ENCODE peak calls at places on chromosomes 7 and 10, in four cellular contexts. One of them, this sample, is unnamed.

GRCh38 chr10:110356628-110357245 is 52.0 kb upstream of the SMNDC1 start:
- DNase-seq in transverse colon: peak; percentile 80
- DNase-seq in neural progenitor cell: no peak
- DNase-seq in GM12865: peak; percentile 99
- DNase-seq in this sample: peak; percentile 61

GRCh38 chr7:55554055-55554454 is 18.2 kb downstream of the VOPP1 start:
- DNase-seq in transverse colon: no peak
- DNase-seq in neural progenitor cell: no peak
- DNase-seq in GM12865: no peak
- DNase-seq in this sample: no peak

GRCh38 chr10:65346466-65346865 is 1579.4 kb upstream of the LRRTM3 start:
- DNase-seq in transverse colon: no peak
- DNase-seq in neural progenitor cell: no peak
- DNase-seq in GM12865: no peak
- DNase-seq in this sample: no peak

GRCh38 chr7:151375530-151376217 is 34.1 kb downstream of the NUB1 start:
- DNase-seq in transverse colon: no peak
- DNase-seq in neural progenitor cell: no peak
- DNase-seq in GM12865: no peak
- DNase-seq in this sample: no peak

GRCh38 chr10:33643042-33643441 is 308.6 kb upstream of the NRP1 start:
- DNase-seq in transverse colon: no peak
- DNase-seq in neural progenitor cell: no peak
- DNase-seq in GM12865: no peak
- DNase-seq in this sample: no peak

GRCh38 chr7:157787275-157787701 is 450.5 kb downstream of the DNAJB6 start:
- DNase-seq in transverse colon: no peak
- DNase-seq in neural progenitor cell: no peak
- DNase-seq in GM12865: no peak
- DNase-seq in this sample: no peak

GRCh38 chr10:25017661-25018060 is 1.2 kb downstream of the THNSL1 start:
- DNase-seq in transverse colon: no peak
- DNase-seq in neural progenitor cell: no peak
- DNase-seq in GM12865: no peak
- DNase-seq in this sample: no peak

GRCh38 chr10:122525788-122526187 is 34.8 kb upstream of the DMBT1 start:
- DNase-seq in transverse colon: peak; percentile 60
- DNase-seq in neural progenitor cell: no peak
- DNase-seq in GM12865: no peak
- DNase-seq in this sample: peak; percentile 57

GRCh38 chr7:112481833-112482669 is 1.3 kb downstream of the LSMEM1 start:
- DNase-seq in transverse colon: peak; percentile 29
- DNase-seq in neural progenitor cell: no peak
- DNase-seq in GM12865: no peak
- DNase-seq in this sample: peak; percentile 41

GRCh38 chr10:119305860-119306513 is 98.6 kb downstream of the GRK5 start:
- DNase-seq in transverse colon: peak; percentile 72
- DNase-seq in neural progenitor cell: no peak
- DNase-seq in GM12865: peak; percentile 90
- DNase-seq in this sample: peak; percentile 8

GRCh38 chr7:66697451-66698438 is 42.8 kb upstream of the RABGEF1 start:
- DNase-seq in transverse colon: no peak
- DNase-seq in neural progenitor cell: peak; percentile 33
- DNase-seq in GM12865: no peak
- DNase-seq in this sample: no peak

GRCh38 chr7:106329971-106330733 is 45.4 kb upstream of the NAMPT start:
- DNase-seq in transverse colon: no peak
- DNase-seq in neural progenitor cell: no peak
- DNase-seq in GM12865: no peak
- DNase-seq in this sample: peak; percentile 11

GRCh38 chr7:84339306-84339705 is 144.7 kb upstream of the SEMA3A start:
- DNase-seq in transverse colon: no peak
- DNase-seq in neural progenitor cell: no peak
- DNase-seq in GM12865: peak; percentile 8
- DNase-seq in this sample: no peak

GRCh38 chr7:67788689-67789088 is 792.1 kb downstream of the TYW1 start:
- DNase-seq in transverse colon: no peak
- DNase-seq in neural progenitor cell: peak; percentile 37
- DNase-seq in GM12865: no peak
- DNase-seq in this sample: no peak

GRCh38 chr7:106054971-106055370 is 57.1 kb downstream of the SYPL1 start:
- DNase-seq in transverse colon: no peak
- DNase-seq in neural progenitor cell: no peak
- DNase-seq in GM12865: no peak
- DNase-seq in this sample: no peak

GRCh38 chr10:84693006-84693405 is 364.6 kb downstream of the CCSER2 start:
- DNase-seq in transverse colon: no peak
- DNase-seq in neural progenitor cell: no peak
- DNase-seq in GM12865: no peak
- DNase-seq in this sample: no peak

GRCh38 chr10:521844-522243 is 167.6 kb downstream of the DIP2C start:
- DNase-seq in transverse colon: no peak
- DNase-seq in neural progenitor cell: peak; percentile 54
- DNase-seq in GM12865: no peak
- DNase-seq in this sample: no peak

GRCh38 chr10:13961096-13961495 is 369.6 kb downstream of the FRMD4A start:
- DNase-seq in transverse colon: no peak
- DNase-seq in neural progenitor cell: no peak
- DNase-seq in GM12865: no peak
- DNase-seq in this sample: no peak

GRCh38 chr10:118106426-118106825 is 59.7 kb upstream of the RAB11FIP2 start:
- DNase-seq in transverse colon: no peak
- DNase-seq in neural progenitor cell: peak; percentile 43
- DNase-seq in GM12865: peak; percentile 34
- DNase-seq in this sample: peak; percentile 15

GRCh38 chr10:77587424-77587806 is 50.2 kb downstream of the KCNMA1 start:
- DNase-seq in transverse colon: no peak
- DNase-seq in neural progenitor cell: peak; percentile 15
- DNase-seq in GM12865: no peak
- DNase-seq in this sample: no peak

GRCh38 chr7:83796760-83797159 is 147.8 kb upstream of the SEMA3E start:
- DNase-seq in transverse colon: no peak
- DNase-seq in neural progenitor cell: no peak
- DNase-seq in GM12865: peak; percentile 61
- DNase-seq in this sample: no peak

GRCh38 chr7:9250876-9251275 is 817.5 kb downstream of the NXPH1 start:
- DNase-seq in transverse colon: no peak
- DNase-seq in neural progenitor cell: peak; percentile 65
- DNase-seq in GM12865: no peak
- DNase-seq in this sample: no peak

GRCh38 chr7:149310113-149310836 is 48.3 kb downstream of the ZNF783 start:
- DNase-seq in transverse colon: no peak
- DNase-seq in neural progenitor cell: no peak
- DNase-seq in GM12865: peak; percentile 70
- DNase-seq in this sample: peak; percentile 46

GRCh38 chr7:139635521-139636240 is 112.2 kb downstream of the CLEC2L start:
- DNase-seq in transverse colon: no peak
- DNase-seq in neural progenitor cell: peak; percentile 76
- DNase-seq in GM12865: no peak
- DNase-seq in this sample: no peak

GRCh38 chr10:115001506-115002381 is 63.7 kb downstream of the TRUB1 start:
- DNase-seq in transverse colon: no peak
- DNase-seq in neural progenitor cell: no peak
- DNase-seq in GM12865: peak; percentile 8
- DNase-seq in this sample: no peak

GRCh38 chr10:31929986-31930675 is 1.5 kb upstream of the ARHGAP12 start:
- DNase-seq in transverse colon: no peak
- DNase-seq in neural progenitor cell: no peak
- DNase-seq in GM12865: peak; percentile 61
- DNase-seq in this sample: no peak

GRCh38 chr10:48506147-48506917 is 98.5 kb downstream of the ARHGAP22 start:
- DNase-seq in transverse colon: no peak
- DNase-seq in neural progenitor cell: no peak
- DNase-seq in GM12865: peak; percentile 66
- DNase-seq in this sample: peak; percentile 51
- TF ChIP-seq CTCF in transverse colon: no peak
- TF ChIP-seq CTCF in neural progenitor cell: no peak
- TF ChIP-seq CTCF in GM12865: peak; percentile 40
- TF ChIP-seq CTCF in this sample: peak; percentile 32

GRCh38 chr10:58818889-58819288 is 306.2 kb downstream of the BICC1 start:
- DNase-seq in transverse colon: no peak
- DNase-seq in neural progenitor cell: no peak
- DNase-seq in GM12865: no peak
- DNase-seq in this sample: peak; percentile 18
- TF ChIP-seq CTCF in transverse colon: no peak
- TF ChIP-seq CTCF in neural progenitor cell: no peak
- TF ChIP-seq CTCF in GM12865: no peak
- TF ChIP-seq CTCF in this sample: no peak

DNA sequence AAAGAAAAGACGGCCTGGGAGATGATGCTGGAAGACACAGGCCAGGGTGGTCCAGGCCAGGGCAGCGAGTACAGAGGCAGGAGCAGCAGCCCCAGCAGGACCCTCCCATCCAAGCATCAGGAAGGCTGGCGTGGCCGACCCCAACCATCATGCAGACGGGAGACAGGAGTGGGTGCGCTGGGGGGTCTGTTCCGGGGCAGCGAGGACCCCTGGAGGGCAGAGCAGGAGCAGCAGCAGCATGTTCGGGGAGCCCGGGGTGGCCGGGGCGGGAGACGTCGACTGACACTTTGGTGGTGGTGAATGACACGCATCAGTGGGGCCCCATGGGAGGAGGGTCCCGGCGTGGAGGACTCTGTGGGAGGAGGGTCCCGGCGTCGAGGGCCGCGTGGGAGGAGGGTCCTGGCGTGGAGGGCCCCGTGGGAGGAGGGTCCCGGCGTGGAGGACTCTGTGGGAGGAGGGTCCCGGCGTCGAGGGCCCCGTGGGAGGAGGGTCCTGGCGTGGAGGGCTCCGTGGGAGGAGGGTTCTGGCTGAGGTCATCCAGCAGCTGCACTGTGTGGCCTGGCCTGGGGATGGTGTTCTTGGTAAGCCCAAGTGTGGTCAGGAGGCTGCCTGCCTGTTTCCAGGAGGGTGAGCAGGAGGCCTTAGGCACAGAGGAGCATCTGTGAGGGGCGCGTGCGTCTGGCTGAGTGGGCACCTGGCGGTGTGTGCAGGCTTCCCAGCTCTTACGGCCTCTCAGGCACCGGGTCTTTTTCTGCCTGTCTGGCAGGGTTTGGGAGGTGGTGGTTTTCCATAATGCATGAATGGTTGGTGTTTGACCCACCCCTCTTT is 38.9 kb downstream of the FAM20C start:
- DNase-seq in transverse colon: no peak
- DNase-seq in neural progenitor cell: no peak
- DNase-seq in GM12865: no peak
- DNase-seq in this sample: no peak
- TF ChIP-seq CTCF in transverse colon: no peak
- TF ChIP-seq CTCF in neural progenitor cell: peak; percentile 24
- TF ChIP-seq CTCF in GM12865: no peak
- TF ChIP-seq CTCF in this sample: peak; percentile 44

DNA sequence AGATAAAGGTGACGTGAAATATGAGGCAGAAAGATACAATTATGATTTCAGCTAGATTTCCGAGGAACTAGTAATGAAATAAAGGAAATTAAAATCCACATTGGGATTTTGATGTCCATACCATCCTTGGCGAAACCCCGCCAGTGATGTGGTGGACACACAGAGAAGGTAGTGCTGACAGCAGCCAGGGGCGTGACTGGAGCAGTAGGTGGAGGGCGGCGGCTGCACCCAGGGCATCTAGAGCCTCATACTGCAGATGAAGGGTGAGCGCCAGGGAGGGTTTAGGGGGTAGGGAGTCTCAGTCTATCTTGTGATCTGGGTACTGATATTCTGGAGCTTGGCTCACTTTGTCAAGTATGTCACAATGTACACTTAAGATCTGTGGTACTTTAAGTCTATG is 855.5 kb upstream of the POM121L12 start:
- DNase-seq in transverse colon: no peak
- DNase-seq in neural progenitor cell: no peak
- DNase-seq in GM12865: no peak
- DNase-seq in this sample: no peak
- TF ChIP-seq CTCF in transverse colon: no peak
- TF ChIP-seq CTCF in neural progenitor cell: no peak
- TF ChIP-seq CTCF in GM12865: no peak
- TF ChIP-seq CTCF in this sample: no peak

GRCh38 chr7:45697576-45698136 is 123.5 kb downstream of the ADCY1 start:
- DNase-seq in transverse colon: no peak
- DNase-seq in neural progenitor cell: no peak
- DNase-seq in GM12865: no peak
- DNase-seq in this sample: no peak
- TF ChIP-seq CTCF in transverse colon: no peak
- TF ChIP-seq CTCF in neural progenitor cell: no peak
- TF ChIP-seq CTCF in GM12865: no peak
- TF ChIP-seq CTCF in this sample: no peak

GRCh38 chr10:128178319-128178937 is 52.2 kb upstream of the MKI67 start:
- DNase-seq in transverse colon: peak; percentile 24
- DNase-seq in neural progenitor cell: peak; percentile 64
- DNase-seq in GM12865: peak; percentile 53
- DNase-seq in this sample: peak; percentile 48
- TF ChIP-seq CTCF in transverse colon: peak; percentile 38
- TF ChIP-seq CTCF in neural progenitor cell: peak; percentile 65
- TF ChIP-seq CTCF in GM12865: peak; percentile 60
- TF ChIP-seq CTCF in this sample: no peak

This sample was measured in Calu3.